ENCODE peak calls at places on chromosomes 12 and 14, in ten cellular contexts. K, J, L, R, E, U, S, X, Q and Z are unnamed samples.

GRCh38 chr12:89706551-89707348 is 1.9 kb downstream of the ATP2B1 start:
- DNase-seq in K (no peak), J (no peak), L (no peak), R (no peak), E (no peak), U (peak; percentile 26), S (peak; percentile 51), X (peak; percentile 26), Q (no peak), Z (peak; percentile 19)

GRCh38 chr12:129903956-129904769 is at the start of gene TMEM132D:
- DNase-seq in K (no peak), J (no peak), L (no peak), R (no peak), E (no peak), U (no peak), S (no peak), X (peak; percentile 42), Q (no peak), Z (no peak)

GRCh38 chr12:29149691-29150382 is 759 bp downstream of the FAR2 start:
- DNase-seq in K (no peak), J (no peak), L (no peak), R (no peak), E (peak; percentile 38), U (peak; percentile 42), S (no peak), X (no peak), Q (no peak), Z (no peak)

GRCh38 chr14:57848353-57848752 is 17.5 kb downstream of the SLC35F4 start:
- DNase-seq in K (no peak), J (no peak), L (no peak), R (no peak), E (no peak), U (no peak), S (no peak), X (no peak), Q (no peak), Z (no peak)

GRCh38 chr12:4091001-4091789 is 182.4 kb upstream of the CCND2 start:
- DNase-seq in K (no peak), J (no peak), L (no peak), R (no peak), E (no peak), U (no peak), S (no peak), X (no peak), Q (no peak), Z (no peak)

GRCh38 chr12:62907067-62907466 is 27.9 kb downstream of the PPM1H start:
- DNase-seq in K (no peak), J (no peak), L (no peak), R (no peak), E (no peak), U (no peak), S (no peak), X (no peak), Q (peak; percentile 5), Z (no peak)

GRCh38 chr12:75783093-75783877 is 248.3 kb downstream of the PHLDA1 start:
- DNase-seq in K (no peak), J (no peak), L (no peak), R (no peak), E (no peak), U (no peak), S (peak; percentile 53), X (peak; percentile 41), Q (no peak), Z (peak; percentile 10)

GRCh38 chr12:124422570-124423523 is 128.0 kb downstream of the RFLNA start:
- DNase-seq in K (no peak), J (peak; percentile 91), L (peak; percentile 92), R (peak; percentile 96), E (peak; percentile 92), U (peak; percentile 94), S (peak; percentile 95), X (peak; percentile 97), Q (peak; percentile 98), Z (peak; percentile 94)

GRCh38 chr12:120490833-120491512 is 4.9 kb upstream of the DYNLL1 start:
- DNase-seq in K (no peak), J (no peak), L (no peak), R (no peak), E (no peak), U (no peak), S (peak; percentile 64), X (no peak), Q (no peak), Z (no peak)

GRCh38 chr12:110004598-110004997 is 5.4 kb downstream of the ANKRD13A start:
- DNase-seq in K (no peak), J (no peak), L (no peak), R (no peak), E (no peak), U (no peak), S (no peak), X (no peak), Q (no peak), Z (no peak)

GRCh38 chr12:45269407-45269741 is 53.5 kb downstream of the ANO6 start:
- DNase-seq in K (no peak), J (no peak), L (no peak), R (no peak), E (no peak), U (no peak), S (no peak), X (no peak), Q (no peak), Z (no peak)

GRCh38 chr12:52871291-52871961 is 22.6 kb upstream of the KRT78 start:
- DNase-seq in K (no peak), J (no peak), L (peak; percentile 55), R (peak; percentile 72), E (peak; percentile 68), U (no peak), S (no peak), X (peak; percentile 79), Q (no peak), Z (no peak)
- H3K4me1 ChIP-seq in K (peaks cover 33% of the 10 kb centered on the region), J (peaks cover 3% of the 10 kb centered on the region), L (peaks cover 32% of the 10 kb centered on the region), R (peaks cover 42% of the 10 kb centered on the region), E (peaks cover 60% of the 10 kb centered on the region), U (peaks cover 4% of the 10 kb centered on the region), S (no peaks in the 10 kb centered on the region), X (peaks cover 34% of the 10 kb centered on the region), Q (peaks cover 34% of the 10 kb centered on the region), Z (peaks cover 43% of the 10 kb centered on the region)

GRCh38 chr12:128823916-128824839 is at the start of gene SLC15A4:
- DNase-seq in K (peak; percentile 91), J (peak; percentile 97), L (peak; percentile 97), R (peak; percentile 96), E (peak; percentile 98), U (peak; percentile 99), S (peak; percentile 98), X (peak; percentile 90), Q (peak; percentile 98), Z (peak; percentile 96)
- TF ChIP-seq CTCF in K (no peak), J (no peak), L (no peak), R (no peak), E (no peak), U (no peak), S (no peak), X (peak; percentile 28), Q (peak; percentile 7), Z (no peak)

GRCh38 chr14:98240396-98240795 is 1031.6 kb downstream of the BCL11B start:
- DNase-seq in K (no peak), J (no peak), L (no peak), R (no peak), E (no peak), U (no peak), S (no peak), X (no peak), Q (no peak), Z (no peak)
- H3K27me3 ChIP-seq in K (no peaks in the 10 kb centered on the region), J (no peaks in the 10 kb centered on the region), L (no peaks in the 10 kb centered on the region), R (no peaks in the 10 kb centered on the region), E (no peaks in the 10 kb centered on the region), U (no peaks in the 10 kb centered on the region), S (no peaks in the 10 kb centered on the region), X (no peaks in the 10 kb centered on the region), Q (no peaks in the 10 kb centered on the region), Z (no peaks in the 10 kb centered on the region)

DNA sequence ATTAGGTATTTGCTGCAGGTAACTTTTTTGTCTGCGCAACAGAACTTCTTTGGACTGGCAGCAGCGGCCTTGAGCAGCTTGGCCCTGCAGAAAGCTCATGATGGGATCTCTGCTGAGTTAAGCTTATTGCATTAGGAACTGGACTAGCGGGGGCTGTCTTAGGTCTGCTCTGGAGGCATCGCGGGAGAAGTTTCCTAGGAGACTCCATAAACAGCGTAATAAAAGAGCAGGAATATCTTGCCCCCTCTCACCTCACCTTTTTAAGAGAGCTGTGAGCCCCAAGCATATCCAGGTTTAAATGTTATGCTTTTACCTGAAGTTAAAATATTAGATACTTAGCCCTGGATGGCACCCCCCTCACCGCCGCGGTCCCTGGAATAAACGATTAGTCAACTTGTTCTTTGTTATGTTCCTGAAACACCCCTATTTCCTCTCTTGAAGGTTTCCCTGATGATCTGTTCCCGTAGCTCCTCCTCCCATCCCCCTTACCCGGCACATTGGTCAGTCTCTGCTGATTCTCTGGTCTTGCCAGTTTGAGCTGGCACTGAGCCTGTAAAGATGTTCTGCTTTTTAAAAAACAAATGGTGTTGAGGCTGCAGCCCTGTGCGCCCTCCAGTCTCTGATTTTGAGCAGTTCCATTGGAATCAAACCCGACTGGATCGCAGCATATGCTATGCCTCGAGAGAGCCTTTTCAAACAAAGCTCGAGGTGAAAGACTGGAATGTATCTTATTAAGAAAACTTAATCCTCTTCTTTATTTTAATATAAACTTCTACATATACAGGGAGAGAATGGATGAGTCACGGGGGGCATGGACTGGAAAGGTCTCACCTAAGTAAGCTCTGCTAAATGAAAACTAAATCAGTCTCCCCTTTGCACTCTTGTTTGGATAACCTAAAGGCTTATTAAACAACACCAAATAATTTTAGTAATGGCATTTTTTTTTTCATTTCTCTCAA is 1.9 kb downstream of the MLXIP start:
- DNase-seq in K (no peak), J (peak; percentile 76), L (peak; percentile 89), R (peak; percentile 85), E (peak; percentile 75), U (peak; percentile 66), S (peak; percentile 79), X (peak; percentile 89), Q (no peak), Z (no peak)
- H3K4me1 ChIP-seq in K (peaks cover 48% of the 10 kb centered on the region), J (peaks cover 15% of the 10 kb centered on the region), L (peaks cover 47% of the 10 kb centered on the region), R (peaks cover 64% of the 10 kb centered on the region), E (peaks cover 56% of the 10 kb centered on the region), U (peaks cover 3% of the 10 kb centered on the region), S (peaks cover 48% of the 10 kb centered on the region), X (peaks cover 16% of the 10 kb centered on the region), Q (peaks cover 76% of the 10 kb centered on the region), Z (peaks cover 57% of the 10 kb centered on the region)

DNA sequence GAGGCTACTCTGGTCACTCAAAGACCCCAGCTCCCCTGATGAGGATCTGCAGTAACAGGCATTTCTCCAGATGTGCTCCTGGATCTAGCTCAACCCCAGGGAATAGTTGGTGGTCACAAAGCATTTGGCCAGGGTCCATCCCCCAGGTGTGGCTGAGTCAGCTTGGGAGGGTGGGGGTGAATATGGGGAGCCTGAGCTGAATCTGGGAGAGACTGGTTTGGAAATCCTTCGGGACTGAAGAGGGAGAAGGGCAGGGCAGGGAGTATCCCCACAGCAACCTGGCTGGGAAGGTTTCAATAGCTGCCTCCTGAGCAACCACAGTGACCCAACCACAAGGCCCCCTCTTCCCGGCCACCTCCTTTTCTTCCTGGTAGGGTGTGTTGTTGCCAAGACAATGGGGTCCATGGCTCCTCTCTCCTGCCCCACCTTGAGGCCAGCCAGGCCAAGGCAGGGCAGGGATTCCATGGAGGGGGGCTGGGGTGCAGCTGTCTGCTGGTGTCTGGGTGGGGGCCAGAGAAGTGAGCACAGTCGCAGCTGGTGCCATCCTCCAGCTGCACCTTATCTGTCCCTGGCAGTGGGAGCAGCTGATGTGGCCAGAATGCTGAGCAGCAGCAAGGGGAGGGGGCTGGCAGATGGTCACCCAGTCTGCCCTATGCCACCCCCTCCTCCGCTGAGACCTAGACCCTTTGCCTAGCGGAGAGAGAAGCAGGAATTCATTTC is 5.5 kb downstream of the ASIC1 start:
- DNase-seq in K (no peak), J (no peak), L (no peak), R (no peak), E (no peak), U (peak; percentile 35), S (peak; percentile 20), X (peak; percentile 55), Q (no peak), Z (no peak)
- TF ChIP-seq CTCF in K (no peak), J (no peak), L (no peak), R (no peak), E (no peak), U (no peak), S (no peak), X (no peak), Q (no peak), Z (no peak)